ENCODE peak calls at places on chromosomes 11 and 22, in four cellular contexts. One of them, this sample, is unnamed.

GRCh38 chr11:47028530-47029093 is 92.1 kb downstream of the CSTPP1 start:
- DNase-seq in tibial nerve: no peak
- DNase-seq in esophagus squamous epithelium: no peak
- DNase-seq in IMR-90: peak
- DNase-seq in this sample: no peak

GRCh38 chr11:12175694-12176241 is 65.4 kb downstream of the MICAL2 start:
- DNase-seq in esophagus squamous epithelium: no peak
- DNase-seq in tibial nerve: no peak
- DNase-seq in IMR-90: peak
- DNase-seq in this sample: no peak

GRCh38 chr22:41437198-41437597 is 9.4 kb downstream of the TOB2 start:
- DNase-seq in tibial nerve: no peak
- DNase-seq in IMR-90: no peak
- DNase-seq in esophagus squamous epithelium: no peak
- DNase-seq in this sample: no peak

GRCh38 chr11:369336-370018 is at the start of gene B4GALNT4:
- DNase-seq in tibial nerve: no peak
- DNase-seq in IMR-90: peak
- DNase-seq in esophagus squamous epithelium: no peak
- DNase-seq in this sample: no peak

GRCh38 chr22:19962246-19962908 is 20.8 kb upstream of the TXNRD2 start:
- DNase-seq in esophagus squamous epithelium: no peak
- DNase-seq in IMR-90: peak
- DNase-seq in tibial nerve: no peak
- DNase-seq in this sample: no peak

GRCh38 chr11:17719940-17720795 is 797 bp downstream of the MYOD1 start:
- DNase-seq in tibial nerve: no peak
- DNase-seq in esophagus squamous epithelium: no peak
- DNase-seq in IMR-90: no peak
- DNase-seq in this sample: no peak

GRCh38 chr11:127202105-127202504 is 201.5 kb upstream of the KIRREL3 start:
- DNase-seq in IMR-90: no peak
- DNase-seq in esophagus squamous epithelium: no peak
- DNase-seq in tibial nerve: no peak
- DNase-seq in this sample: no peak

GRCh38 chr11:103659138-103659734 is 377.2 kb upstream of the DDI1 start:
- DNase-seq in tibial nerve: no peak
- DNase-seq in esophagus squamous epithelium: no peak
- DNase-seq in IMR-90: no peak
- DNase-seq in this sample: no peak

GRCh38 chr22:36897611-36898010 is 15.8 kb upstream of the CSF2RB start:
- DNase-seq in tibial nerve: no peak
- DNase-seq in esophagus squamous epithelium: no peak
- DNase-seq in IMR-90: no peak
- DNase-seq in this sample: no peak

GRCh38 chr11:125600663-125601062 is 8.0 kb downstream of the STT3A start:
- DNase-seq in esophagus squamous epithelium: no peak
- DNase-seq in IMR-90: no peak
- DNase-seq in tibial nerve: no peak
- DNase-seq in this sample: no peak

GRCh38 chr22:17912942-17913704 is 111.2 kb downstream of the MICAL3 start:
- DNase-seq in esophagus squamous epithelium: no peak
- DNase-seq in tibial nerve: no peak
- DNase-seq in IMR-90: no peak
- DNase-seq in this sample: no peak

GRCh38 chr22:46734830-46735453 is 3.1 kb downstream of the CERK start:
- DNase-seq in esophagus squamous epithelium: no peak
- DNase-seq in tibial nerve: no peak
- DNase-seq in IMR-90: no peak
- DNase-seq in this sample: peak

GRCh38 chr11:17845431-17845881 is 110.9 kb downstream of the KCNC1 start:
- DNase-seq in IMR-90: peak
- DNase-seq in esophagus squamous epithelium: no peak
- DNase-seq in tibial nerve: peak
- DNase-seq in this sample: no peak

DNA sequence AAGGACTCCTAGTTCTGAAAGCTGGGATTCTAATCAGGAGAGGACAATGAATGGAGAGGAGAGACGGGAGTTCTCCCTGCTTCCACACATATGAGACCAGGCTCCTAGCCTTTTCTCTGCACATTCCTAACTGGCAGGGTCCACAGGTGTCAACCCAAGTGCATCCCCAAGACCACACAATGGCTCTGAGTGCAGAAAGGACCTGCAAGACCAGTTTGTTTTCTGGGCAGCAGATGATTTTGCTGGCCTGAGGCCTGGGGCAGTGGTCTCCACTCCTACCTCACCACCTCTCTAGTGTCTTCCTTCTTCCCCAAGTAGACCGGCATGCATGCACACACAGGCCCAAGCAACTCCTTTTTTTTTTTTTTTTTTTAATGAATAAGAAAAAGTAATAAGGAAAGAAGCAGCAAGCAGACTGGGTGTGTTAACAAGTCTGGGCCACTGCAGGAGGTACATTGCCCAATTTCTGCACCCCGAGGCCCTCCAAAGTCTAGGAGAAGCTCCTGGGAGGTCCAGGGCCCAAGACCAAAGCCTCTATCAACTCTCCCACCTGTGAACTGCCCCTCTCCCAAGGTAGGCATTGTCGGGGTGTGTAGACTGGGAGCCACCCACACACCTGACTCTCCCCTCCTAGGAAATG is 1.2 kb upstream of the TSKU start:
- DNase-seq in esophagus squamous epithelium: no peak
- DNase-seq in tibial nerve: no peak
- DNase-seq in IMR-90: no peak
- DNase-seq in this sample: no peak
- TF ChIP-seq POLR2A in esophagus squamous epithelium: no peak
- TF ChIP-seq POLR2A in tibial nerve: no peak
- TF ChIP-seq POLR2A in IMR-90: no peak
- TF ChIP-seq POLR2A in this sample: no peak

GRCh38 chr22:23143119-23143518 is 1.3 kb upstream of the RSPH14 start:
- DNase-seq in IMR-90: no peak
- DNase-seq in tibial nerve: no peak
- DNase-seq in esophagus squamous epithelium: no peak
- DNase-seq in this sample: no peak

GRCh38 chr22:23144926-23145906 is at the start of gene RAB36:
- DNase-seq in esophagus squamous epithelium: peak
- DNase-seq in IMR-90: peak
- DNase-seq in tibial nerve: peak
- DNase-seq in this sample: peak

GRCh38 chr22:23142546-23143105 is 836 bp upstream of the RSPH14 start:
- DNase-seq in tibial nerve: no peak
- DNase-seq in IMR-90: no peak
- DNase-seq in esophagus squamous epithelium: no peak
- DNase-seq in this sample: no peak

GRCh38 chr22:23146842-23147205 is 1.5 kb downstream of the RAB36 start:
- DNase-seq in IMR-90: no peak
- DNase-seq in esophagus squamous epithelium: no peak
- DNase-seq in tibial nerve: no peak
- DNase-seq in this sample: no peak

GRCh38 chr22:23144432-23144831 is 845 bp upstream of the RAB36 start:
- DNase-seq in esophagus squamous epithelium: no peak
- DNase-seq in IMR-90: no peak
- DNase-seq in tibial nerve: no peak
- DNase-seq in this sample: no peak
- H3K4me3 ChIP-seq in esophagus squamous epithelium: peak
- H3K4me3 ChIP-seq in IMR-90: no peak
- H3K4me3 ChIP-seq in tibial nerve: no peak
- H3K4me3 ChIP-seq in this sample: peak

GRCh38 chr11:96035744-96036087 is 111.8 kb upstream of the MTMR2 start:
- DNase-seq in IMR-90: no peak
- DNase-seq in esophagus squamous epithelium: no peak
- DNase-seq in tibial nerve: no peak
- DNase-seq in this sample: no peak
- H3K27ac ChIP-seq in IMR-90: no peak
- H3K27ac ChIP-seq in esophagus squamous epithelium: no peak
- H3K27ac ChIP-seq in tibial nerve: no peak
- H3K27ac ChIP-seq in this sample: no peak

GRCh38 chr11:65945430-65945911 is at the start of gene TSGA10IP:
- DNase-seq in IMR-90: no peak
- DNase-seq in esophagus squamous epithelium: no peak
- DNase-seq in tibial nerve: no peak
- DNase-seq in this sample: no peak

GRCh38 chr11:65944767-65945166 is 513 bp upstream of the TSGA10IP start:
- DNase-seq in esophagus squamous epithelium: no peak
- DNase-seq in tibial nerve: no peak
- DNase-seq in IMR-90: no peak
- DNase-seq in this sample: no peak

GRCh38 chr11:65942531-65942930 is 2.7 kb upstream of the TSGA10IP start:
- DNase-seq in esophagus squamous epithelium: no peak
- DNase-seq in IMR-90: no peak
- DNase-seq in tibial nerve: no peak
- DNase-seq in this sample: no peak

GRCh38 chr11:65944191-65944590 is 1.1 kb upstream of the TSGA10IP start:
- DNase-seq in IMR-90: no peak
- DNase-seq in esophagus squamous epithelium: no peak
- DNase-seq in tibial nerve: no peak
- DNase-seq in this sample: no peak

GRCh38 chr11:65941720-65942310 is 3.5 kb upstream of the TSGA10IP start:
- DNase-seq in tibial nerve: no peak
- DNase-seq in esophagus squamous epithelium: no peak
- DNase-seq in IMR-90: no peak
- DNase-seq in this sample: no peak
- TF ChIP-seq POLR2A in tibial nerve: no peak
- TF ChIP-seq POLR2A in esophagus squamous epithelium: no peak
- TF ChIP-seq POLR2A in IMR-90: no peak
- TF ChIP-seq POLR2A in this sample: no peak